ENCODE peak calls at places on chromosomes 11 and 22, in ten cellular contexts. One of them, this sample, is unnamed.

GRCh38 chr11:128424867-128425285 is 162.5 kb downstream of the ETS1 start:
- DNase-seq in HFFc6: no peak
- DNase-seq in lung: no peak
- DNase-seq in RWPE1: no peak
- DNase-seq in kidney: peak; percentile 57
- DNase-seq in D721Med: no peak
- DNase-seq in IMR-90: peak; percentile 66
- DNase-seq in AG10803: peak; percentile 66
- DNase-seq in spleen: peak; percentile 74
- DNase-seq in AG04449: no peak
- DNase-seq in this sample: no peak

GRCh38 chr11:115745545-115746265 is 241.5 kb upstream of the CADM1 start:
- DNase-seq in HFFc6: no peak
- DNase-seq in lung: no peak
- DNase-seq in RWPE1: no peak
- DNase-seq in kidney: no peak
- DNase-seq in D721Med: no peak
- DNase-seq in IMR-90: no peak
- DNase-seq in AG10803: no peak
- DNase-seq in spleen: no peak
- DNase-seq in AG04449: no peak
- DNase-seq in this sample: no peak

GRCh38 chr11:16223558-16223957 is 132.8 kb downstream of the SOX6 start:
- DNase-seq in HFFc6: no peak
- DNase-seq in lung: no peak
- DNase-seq in RWPE1: no peak
- DNase-seq in kidney: no peak
- DNase-seq in D721Med: no peak
- DNase-seq in IMR-90: no peak
- DNase-seq in AG10803: no peak
- DNase-seq in spleen: no peak
- DNase-seq in AG04449: no peak
- DNase-seq in this sample: no peak

GRCh38 chr11:94183886-94184264 is 55.2 kb downstream of the PANX1 start:
- DNase-seq in HFFc6: no peak
- DNase-seq in lung: peak; percentile 80
- DNase-seq in RWPE1: peak; percentile 55
- DNase-seq in kidney: peak; percentile 85
- DNase-seq in D721Med: no peak
- DNase-seq in IMR-90: peak; percentile 67
- DNase-seq in AG10803: peak; percentile 34
- DNase-seq in spleen: no peak
- DNase-seq in AG04449: no peak
- DNase-seq in this sample: peak; percentile 69

GRCh38 chr11:64936539-64936938 is 846 bp upstream of the GPHA2 start:
- DNase-seq in HFFc6: no peak
- DNase-seq in lung: no peak
- DNase-seq in RWPE1: no peak
- DNase-seq in kidney: no peak
- DNase-seq in D721Med: no peak
- DNase-seq in IMR-90: no peak
- DNase-seq in AG10803: no peak
- DNase-seq in spleen: no peak
- DNase-seq in AG04449: no peak
- DNase-seq in this sample: no peak

GRCh38 chr11:67648796-67649613 is 1.5 kb downstream of the ACY3 start:
- DNase-seq in HFFc6: no peak
- DNase-seq in lung: no peak
- DNase-seq in RWPE1: no peak
- DNase-seq in kidney: no peak
- DNase-seq in D721Med: no peak
- DNase-seq in IMR-90: no peak
- DNase-seq in AG10803: no peak
- DNase-seq in spleen: peak; percentile 88
- DNase-seq in AG04449: no peak
- DNase-seq in this sample: no peak

GRCh38 chr22:39351689-39352214 is 2.0 kb downstream of the SYNGR1 start:
- DNase-seq in HFFc6: peak; percentile 50
- DNase-seq in lung: no peak
- DNase-seq in RWPE1: no peak
- DNase-seq in kidney: no peak
- DNase-seq in D721Med: no peak
- DNase-seq in IMR-90: peak; percentile 44
- DNase-seq in AG10803: no peak
- DNase-seq in spleen: peak; percentile 89
- DNase-seq in AG04449: no peak
- DNase-seq in this sample: no peak

GRCh38 chr11:105071060-105071732 is 26.1 kb upstream of the CARD16 start:
- DNase-seq in HFFc6: no peak
- DNase-seq in lung: no peak
- DNase-seq in RWPE1: no peak
- DNase-seq in kidney: no peak
- DNase-seq in D721Med: no peak
- DNase-seq in IMR-90: no peak
- DNase-seq in AG10803: no peak
- DNase-seq in spleen: no peak
- DNase-seq in AG04449: no peak
- DNase-seq in this sample: no peak

GRCh38 chr22:29308148-29308790 is 1.8 kb downstream of the GAS2L1 start:
- DNase-seq in HFFc6: no peak
- DNase-seq in lung: no peak
- DNase-seq in RWPE1: no peak
- DNase-seq in kidney: peak; percentile 76
- DNase-seq in D721Med: no peak
- DNase-seq in IMR-90: no peak
- DNase-seq in AG10803: no peak
- DNase-seq in spleen: no peak
- DNase-seq in AG04449: no peak
- DNase-seq in this sample: no peak

GRCh38 chr22:44207173-44207980 is 26.7 kb downstream of the PARVG start:
- DNase-seq in HFFc6: no peak
- DNase-seq in lung: no peak
- DNase-seq in RWPE1: no peak
- DNase-seq in kidney: peak; percentile 28
- DNase-seq in D721Med: no peak
- DNase-seq in IMR-90: no peak
- DNase-seq in AG10803: no peak
- DNase-seq in spleen: no peak
- DNase-seq in AG04449: no peak
- DNase-seq in this sample: no peak

GRCh38 chr11:126140932-126141291 is 70.5 kb downstream of the RPUSD4 start:
- DNase-seq in HFFc6: peak; percentile 26
- DNase-seq in lung: peak; percentile 68
- DNase-seq in RWPE1: no peak
- DNase-seq in kidney: no peak
- DNase-seq in D721Med: no peak
- DNase-seq in IMR-90: peak; percentile 70
- DNase-seq in AG10803: peak; percentile 78
- DNase-seq in spleen: peak; percentile 37
- DNase-seq in AG04449: no peak
- DNase-seq in this sample: no peak

GRCh38 chr22:41302016-41302767 is 867 bp downstream of the ZC3H7B start:
- DNase-seq in HFFc6: no peak
- DNase-seq in lung: no peak
- DNase-seq in RWPE1: no peak
- DNase-seq in kidney: no peak
- DNase-seq in D721Med: no peak
- DNase-seq in IMR-90: no peak
- DNase-seq in AG10803: no peak
- DNase-seq in spleen: peak; percentile 78
- DNase-seq in AG04449: no peak
- DNase-seq in this sample: no peak

GRCh38 chr22:33823552-33823951 is 96.7 kb downstream of the LARGE1 start:
- DNase-seq in HFFc6: no peak
- DNase-seq in lung: no peak
- DNase-seq in RWPE1: no peak
- DNase-seq in kidney: no peak
- DNase-seq in D721Med: no peak
- DNase-seq in IMR-90: peak; percentile 45
- DNase-seq in AG10803: no peak
- DNase-seq in spleen: no peak
- DNase-seq in AG04449: no peak
- DNase-seq in this sample: no peak

GRCh38 chr11:111793863-111794262 is 27.7 kb upstream of the PPP2R1B start:
- DNase-seq in HFFc6: peak; percentile 99
- DNase-seq in lung: no peak
- DNase-seq in RWPE1: peak; percentile 49
- DNase-seq in kidney: no peak
- DNase-seq in D721Med: no peak
- DNase-seq in IMR-90: peak; percentile 47
- DNase-seq in AG10803: peak; percentile 79
- DNase-seq in spleen: no peak
- DNase-seq in AG04449: peak; percentile 57
- DNase-seq in this sample: no peak

GRCh38 chr11:18012906-18013781 is at the start of gene SERGEF:
- DNase-seq in HFFc6: peak; percentile 71
- DNase-seq in lung: peak; percentile 96
- DNase-seq in RWPE1: peak; percentile 85
- DNase-seq in kidney: peak; percentile 98
- DNase-seq in D721Med: peak; percentile 75
- DNase-seq in IMR-90: peak; percentile 84
- DNase-seq in AG10803: peak; percentile 83
- DNase-seq in spleen: peak; percentile 99
- DNase-seq in AG04449: no peak
- DNase-seq in this sample: peak; percentile 98
- TF ChIP-seq CTCF in HFFc6: peak; percentile 66
- TF ChIP-seq CTCF in lung: no peak
- TF ChIP-seq CTCF in RWPE1: no peak
- TF ChIP-seq CTCF in kidney: no peak
- TF ChIP-seq CTCF in D721Med: no peak
- TF ChIP-seq CTCF in IMR-90: no peak
- TF ChIP-seq CTCF in AG10803: no peak
- TF ChIP-seq CTCF in spleen: no peak
- TF ChIP-seq CTCF in AG04449: no peak
- TF ChIP-seq CTCF in this sample: no peak

DNA sequence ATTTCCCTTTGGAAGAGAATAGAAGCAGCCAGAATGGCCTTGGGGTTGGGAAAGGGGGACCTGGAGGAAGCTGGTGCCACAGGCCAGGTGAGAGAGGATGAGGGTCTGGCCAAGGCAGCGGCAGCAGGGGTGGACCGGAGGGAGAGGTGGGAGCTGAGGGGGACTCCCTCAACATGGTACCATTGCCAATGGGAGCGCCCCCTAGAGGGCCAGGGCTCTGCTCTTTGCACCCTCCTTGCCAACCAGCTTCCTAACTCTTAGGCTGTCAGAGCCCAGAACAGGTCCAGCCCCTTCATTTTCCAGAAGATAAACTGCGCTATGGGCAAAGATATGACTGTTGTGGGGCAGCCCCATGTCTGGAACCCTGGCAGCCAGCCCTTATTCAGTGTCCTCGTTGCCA is 185.0 kb downstream of the GRIK4 start:
- DNase-seq in HFFc6: no peak
- DNase-seq in lung: no peak
- DNase-seq in RWPE1: no peak
- DNase-seq in kidney: no peak
- DNase-seq in D721Med: no peak
- DNase-seq in IMR-90: no peak
- DNase-seq in AG10803: no peak
- DNase-seq in spleen: no peak
- DNase-seq in AG04449: no peak
- DNase-seq in this sample: no peak
- TF ChIP-seq CTCF in HFFc6: peak; percentile 37
- TF ChIP-seq CTCF in lung: no peak
- TF ChIP-seq CTCF in RWPE1: no peak
- TF ChIP-seq CTCF in kidney: no peak
- TF ChIP-seq CTCF in D721Med: no peak
- TF ChIP-seq CTCF in IMR-90: no peak
- TF ChIP-seq CTCF in AG10803: no peak
- TF ChIP-seq CTCF in spleen: no peak
- TF ChIP-seq CTCF in AG04449: no peak
- TF ChIP-seq CTCF in this sample: no peak

GRCh38 chr11:47991894-47992293 is 11.5 kb downstream of the PTPRJ start:
- DNase-seq in HFFc6: no peak
- DNase-seq in lung: no peak
- DNase-seq in RWPE1: no peak
- DNase-seq in kidney: no peak
- DNase-seq in D721Med: no peak
- DNase-seq in IMR-90: no peak
- DNase-seq in AG10803: no peak
- DNase-seq in spleen: no peak
- DNase-seq in AG04449: no peak
- DNase-seq in this sample: no peak

GRCh38 chr11:47992959-47993820 is 12.8 kb downstream of the PTPRJ start:
- DNase-seq in HFFc6: peak; percentile 78
- DNase-seq in lung: no peak
- DNase-seq in RWPE1: no peak
- DNase-seq in kidney: peak; percentile 60
- DNase-seq in D721Med: no peak
- DNase-seq in IMR-90: peak; percentile 89
- DNase-seq in AG10803: peak; percentile 67
- DNase-seq in spleen: peak; percentile 39
- DNase-seq in AG04449: no peak
- DNase-seq in this sample: peak; percentile 63

GRCh38 chr11:47994417-47994816 is 14.1 kb downstream of the PTPRJ start:
- DNase-seq in HFFc6: no peak
- DNase-seq in lung: no peak
- DNase-seq in RWPE1: no peak
- DNase-seq in kidney: no peak
- DNase-seq in D721Med: no peak
- DNase-seq in IMR-90: no peak
- DNase-seq in AG10803: no peak
- DNase-seq in spleen: peak; percentile 37
- DNase-seq in AG04449: no peak
- DNase-seq in this sample: no peak

GRCh38 chr11:47989779-47990178 is 9.4 kb downstream of the PTPRJ start:
- DNase-seq in HFFc6: no peak
- DNase-seq in lung: no peak
- DNase-seq in RWPE1: no peak
- DNase-seq in kidney: no peak
- DNase-seq in D721Med: no peak
- DNase-seq in IMR-90: no peak
- DNase-seq in AG10803: no peak
- DNase-seq in spleen: no peak
- DNase-seq in AG04449: no peak
- DNase-seq in this sample: no peak

GRCh38 chr11:47991266-47991830 is 11.0 kb downstream of the PTPRJ start:
- DNase-seq in HFFc6: no peak
- DNase-seq in lung: peak; percentile 52
- DNase-seq in RWPE1: no peak
- DNase-seq in kidney: peak; percentile 83
- DNase-seq in D721Med: no peak
- DNase-seq in IMR-90: no peak
- DNase-seq in AG10803: no peak
- DNase-seq in spleen: no peak
- DNase-seq in AG04449: no peak
- DNase-seq in this sample: peak; percentile 72
- TF ChIP-seq CTCF in HFFc6: no peak
- TF ChIP-seq CTCF in lung: no peak
- TF ChIP-seq CTCF in RWPE1: no peak
- TF ChIP-seq CTCF in kidney: no peak
- TF ChIP-seq CTCF in D721Med: no peak
- TF ChIP-seq CTCF in IMR-90: no peak
- TF ChIP-seq CTCF in AG10803: no peak
- TF ChIP-seq CTCF in spleen: no peak
- TF ChIP-seq CTCF in AG04449: no peak
- TF ChIP-seq CTCF in this sample: no peak

DNA sequence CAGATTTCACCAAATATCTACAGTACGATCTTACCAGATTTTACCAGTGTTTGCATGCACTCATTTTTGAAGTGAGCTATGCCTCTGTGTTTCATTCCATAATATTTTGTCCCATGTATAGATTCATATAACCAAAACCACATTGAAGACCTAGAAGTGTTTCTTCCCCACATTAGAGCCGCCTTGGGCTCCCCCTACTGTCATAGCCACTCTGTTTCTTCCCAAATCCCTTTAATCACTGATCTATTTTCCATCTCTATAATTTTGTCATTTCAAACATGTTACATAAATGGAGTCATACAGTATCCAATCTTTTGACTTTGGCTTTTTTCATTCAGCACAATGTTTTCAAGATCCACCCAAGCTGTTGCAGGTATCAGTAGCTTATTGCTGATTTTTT is 12.7 kb downstream of the MRGPRX3 start:
- DNase-seq in HFFc6: no peak
- DNase-seq in lung: no peak
- DNase-seq in RWPE1: no peak
- DNase-seq in kidney: no peak
- DNase-seq in D721Med: no peak
- DNase-seq in IMR-90: no peak
- DNase-seq in AG10803: no peak
- DNase-seq in spleen: no peak
- DNase-seq in AG04449: no peak
- DNase-seq in this sample: no peak
- TF ChIP-seq CTCF in HFFc6: peak; percentile 41
- TF ChIP-seq CTCF in lung: no peak
- TF ChIP-seq CTCF in RWPE1: no peak
- TF ChIP-seq CTCF in kidney: no peak
- TF ChIP-seq CTCF in D721Med: peak; percentile 54
- TF ChIP-seq CTCF in IMR-90: no peak
- TF ChIP-seq CTCF in AG10803: peak; percentile 11
- TF ChIP-seq CTCF in spleen: no peak
- TF ChIP-seq CTCF in AG04449: no peak
- TF ChIP-seq CTCF in this sample: no peak

This sample was measured in Calu3.